ENCODE peak calls at places on chromosomes 5 and 9, in four cellular contexts. L is AG04449; K is endodermal cell; E is activated naive CD4-positive, alpha-beta T cell treated with Interleukin-2 at 50 U/mL for 16 hours. F is an unnamed sample.

GRCh38 chr5:26700759-26701384 is 337.5 kb downstream of the CDH9 start:
- DNase-seq in L (no peak), K (peak; percentile 82), E (no peak), F (peak; percentile 4)

GRCh38 chr9:36158917-36159316 is 10.3 kb upstream of the CCIN start:
- DNase-seq in L (no peak), K (no peak), E (no peak), F (no peak)

GRCh38 chr9:136806067-136806466 is 1.7 kb upstream of the RABL6 start:
- DNase-seq in L (no peak), K (no peak), E (no peak), F (no peak)

GRCh38 chr5:14061106-14061505 is 82.0 kb upstream of the TRIO start:
- DNase-seq in L (no peak), K (peak; percentile 61), E (no peak), F (no peak)

GRCh38 chr5:158569534-158569933 is 530.2 kb downstream of the EBF1 start:
- DNase-seq in L (no peak), K (peak; percentile 76), E (no peak), F (no peak)

GRCh38 chr9:95032580-95033298 is 284.8 kb downstream of the FANCC start:
- DNase-seq in L (no peak), K (no peak), E (no peak), F (no peak)

GRCh38 chr9:95857122-95857521 is 18.4 kb upstream of the ERCC6L2 start:
- DNase-seq in L (peak; percentile 26), K (peak; percentile 50), E (no peak), F (no peak)

GRCh38 chr9:87567047-87567446 is 69.4 kb downstream of the DAPK1 start:
- DNase-seq in L (no peak), K (no peak), E (no peak), F (no peak)

GRCh38 chr5:105460721-105461120 is 1898.1 kb upstream of the NUDT12 start:
- DNase-seq in L (no peak), K (no peak), E (no peak), F (no peak)

GRCh38 chr9:128011071-128011817 is 30.5 kb upstream of the EEIG1 start:
- DNase-seq in L (no peak), K (no peak), E (no peak), F (no peak)

GRCh38 chr5:168793844-168794837 is 215.0 kb upstream of the PANK3 start:
- DNase-seq in L (peak; percentile 63), K (no peak), E (no peak), F (peak; percentile 30)

GRCh38 chr5:65100846-65101678 is 332.3 kb downstream of the CWC27 start:
- DNase-seq in L (no peak), K (peak; percentile 92), E (peak; percentile 14), F (peak; percentile 36)

GRCh38 chr5:152514827-152515397 is 109.8 kb upstream of the NMUR2 start:
- DNase-seq in L (no peak), K (no peak), E (no peak), F (no peak)